ENCODE peak calls at places on chromosomes 1 and 21, in ten cellular contexts. One of them, this sample, is unnamed.

GRCh38 chr1:203521812-203522211 is 27.9 kb downstream of the OPTC start:
- DNase-seq in substantia nigra: no peak
- DNase-seq in stimulated activated CD4-positive, alpha-beta T cell treated with anti-CD3 and anti-CD28 coated beads, Interleukin-4, amount 100 ng/mL, for 48 hours: no peak
- DNase-seq in T-helper 1 cell: no peak
- DNase-seq in colonic mucosa: no peak
- DNase-seq in glutamatergic neuron: no peak
- DNase-seq in effector CD8-positive, alpha-beta T cell: no peak
- DNase-seq in putamen: no peak
- DNase-seq in thoracic aorta: no peak
- DNase-seq in activated effector memory CD4-positive, alpha-beta T cell treated with Interleukin-2 at 50 U/mL for 16 hours: no peak
- DNase-seq in this sample: no peak

GRCh38 chr1:62481681-62482080 is 44.8 kb downstream of the USP1 start:
- DNase-seq in substantia nigra: no peak
- DNase-seq in stimulated activated CD4-positive, alpha-beta T cell treated with anti-CD3 and anti-CD28 coated beads, Interleukin-4, amount 100 ng/mL, for 48 hours: no peak
- DNase-seq in T-helper 1 cell: no peak
- DNase-seq in colonic mucosa: no peak
- DNase-seq in glutamatergic neuron: no peak
- DNase-seq in effector CD8-positive, alpha-beta T cell: no peak
- DNase-seq in putamen: no peak
- DNase-seq in thoracic aorta: no peak
- DNase-seq in activated effector memory CD4-positive, alpha-beta T cell treated with Interleukin-2 at 50 U/mL for 16 hours: no peak
- DNase-seq in this sample: no peak

GRCh38 chr1:3640113-3640932 is 9.6 kb downstream of the WRAP73 start:
- DNase-seq in substantia nigra: no peak
- DNase-seq in stimulated activated CD4-positive, alpha-beta T cell treated with anti-CD3 and anti-CD28 coated beads, Interleukin-4, amount 100 ng/mL, for 48 hours: no peak
- DNase-seq in T-helper 1 cell: no peak
- DNase-seq in colonic mucosa: no peak
- DNase-seq in glutamatergic neuron: no peak
- DNase-seq in effector CD8-positive, alpha-beta T cell: no peak
- DNase-seq in putamen: no peak
- DNase-seq in thoracic aorta: no peak
- DNase-seq in activated effector memory CD4-positive, alpha-beta T cell treated with Interleukin-2 at 50 U/mL for 16 hours: no peak
- DNase-seq in this sample: no peak

GRCh38 chr1:80893140-80893539 is 907.6 kb upstream of the ADGRL2 start:
- DNase-seq in substantia nigra: no peak
- DNase-seq in stimulated activated CD4-positive, alpha-beta T cell treated with anti-CD3 and anti-CD28 coated beads, Interleukin-4, amount 100 ng/mL, for 48 hours: no peak
- DNase-seq in T-helper 1 cell: no peak
- DNase-seq in colonic mucosa: no peak
- DNase-seq in glutamatergic neuron: no peak
- DNase-seq in effector CD8-positive, alpha-beta T cell: no peak
- DNase-seq in putamen: no peak
- DNase-seq in thoracic aorta: no peak
- DNase-seq in activated effector memory CD4-positive, alpha-beta T cell treated with Interleukin-2 at 50 U/mL for 16 hours: no peak
- DNase-seq in this sample: no peak

GRCh38 chr1:1039145-1039910 is 19.4 kb downstream of the AGRN start:
- DNase-seq in substantia nigra: no peak
- DNase-seq in stimulated activated CD4-positive, alpha-beta T cell treated with anti-CD3 and anti-CD28 coated beads, Interleukin-4, amount 100 ng/mL, for 48 hours: no peak
- DNase-seq in T-helper 1 cell: peak
- DNase-seq in colonic mucosa: no peak
- DNase-seq in glutamatergic neuron: no peak
- DNase-seq in effector CD8-positive, alpha-beta T cell: no peak
- DNase-seq in putamen: no peak
- DNase-seq in thoracic aorta: no peak
- DNase-seq in activated effector memory CD4-positive, alpha-beta T cell treated with Interleukin-2 at 50 U/mL for 16 hours: no peak
- DNase-seq in this sample: no peak

GRCh38 chr1:39102537-39103320 is 76.6 kb downstream of the NDUFS5 start:
- DNase-seq in substantia nigra: peak
- DNase-seq in stimulated activated CD4-positive, alpha-beta T cell treated with anti-CD3 and anti-CD28 coated beads, Interleukin-4, amount 100 ng/mL, for 48 hours: no peak
- DNase-seq in T-helper 1 cell: peak
- DNase-seq in colonic mucosa: peak
- DNase-seq in glutamatergic neuron: no peak
- DNase-seq in effector CD8-positive, alpha-beta T cell: no peak
- DNase-seq in putamen: peak
- DNase-seq in thoracic aorta: no peak
- DNase-seq in activated effector memory CD4-positive, alpha-beta T cell treated with Interleukin-2 at 50 U/mL for 16 hours: no peak
- DNase-seq in this sample: peak

GRCh38 chr1:208054885-208055507 is 144.1 kb upstream of the CD34 start:
- DNase-seq in substantia nigra: no peak
- DNase-seq in stimulated activated CD4-positive, alpha-beta T cell treated with anti-CD3 and anti-CD28 coated beads, Interleukin-4, amount 100 ng/mL, for 48 hours: no peak
- DNase-seq in T-helper 1 cell: no peak
- DNase-seq in colonic mucosa: no peak
- DNase-seq in glutamatergic neuron: no peak
- DNase-seq in effector CD8-positive, alpha-beta T cell: no peak
- DNase-seq in putamen: no peak
- DNase-seq in thoracic aorta: no peak
- DNase-seq in activated effector memory CD4-positive, alpha-beta T cell treated with Interleukin-2 at 50 U/mL for 16 hours: no peak
- DNase-seq in this sample: no peak

GRCh38 chr1:921011-921837 is 2.5 kb upstream of the SAMD11 start:
- DNase-seq in substantia nigra: peak
- DNase-seq in stimulated activated CD4-positive, alpha-beta T cell treated with anti-CD3 and anti-CD28 coated beads, Interleukin-4, amount 100 ng/mL, for 48 hours: no peak
- DNase-seq in T-helper 1 cell: no peak
- DNase-seq in colonic mucosa: peak
- DNase-seq in glutamatergic neuron: peak
- DNase-seq in effector CD8-positive, alpha-beta T cell: no peak
- DNase-seq in putamen: peak
- DNase-seq in thoracic aorta: no peak
- DNase-seq in activated effector memory CD4-positive, alpha-beta T cell treated with Interleukin-2 at 50 U/mL for 16 hours: no peak
- DNase-seq in this sample: no peak

GRCh38 chr1:182397653-182398388 is 2.6 kb downstream of the TEDDM1 start:
- DNase-seq in substantia nigra: no peak
- DNase-seq in stimulated activated CD4-positive, alpha-beta T cell treated with anti-CD3 and anti-CD28 coated beads, Interleukin-4, amount 100 ng/mL, for 48 hours: no peak
- DNase-seq in T-helper 1 cell: no peak
- DNase-seq in colonic mucosa: no peak
- DNase-seq in glutamatergic neuron: no peak
- DNase-seq in effector CD8-positive, alpha-beta T cell: no peak
- DNase-seq in putamen: no peak
- DNase-seq in thoracic aorta: no peak
- DNase-seq in activated effector memory CD4-positive, alpha-beta T cell treated with Interleukin-2 at 50 U/mL for 16 hours: no peak
- DNase-seq in this sample: no peak

GRCh38 chr1:81876901-81877750 is 76.4 kb downstream of the ADGRL2 start:
- DNase-seq in substantia nigra: no peak
- DNase-seq in stimulated activated CD4-positive, alpha-beta T cell treated with anti-CD3 and anti-CD28 coated beads, Interleukin-4, amount 100 ng/mL, for 48 hours: no peak
- DNase-seq in T-helper 1 cell: no peak
- DNase-seq in colonic mucosa: no peak
- DNase-seq in glutamatergic neuron: no peak
- DNase-seq in effector CD8-positive, alpha-beta T cell: no peak
- DNase-seq in putamen: no peak
- DNase-seq in thoracic aorta: no peak
- DNase-seq in activated effector memory CD4-positive, alpha-beta T cell treated with Interleukin-2 at 50 U/mL for 16 hours: no peak
- DNase-seq in this sample: no peak

GRCh38 chr1:152013664-152014237 is 20.1 kb upstream of the S100A10 start:
- DNase-seq in substantia nigra: no peak
- DNase-seq in stimulated activated CD4-positive, alpha-beta T cell treated with anti-CD3 and anti-CD28 coated beads, Interleukin-4, amount 100 ng/mL, for 48 hours: no peak
- DNase-seq in T-helper 1 cell: peak
- DNase-seq in colonic mucosa: peak
- DNase-seq in glutamatergic neuron: peak
- DNase-seq in effector CD8-positive, alpha-beta T cell: no peak
- DNase-seq in putamen: no peak
- DNase-seq in thoracic aorta: no peak
- DNase-seq in activated effector memory CD4-positive, alpha-beta T cell treated with Interleukin-2 at 50 U/mL for 16 hours: no peak
- DNase-seq in this sample: peak

GRCh38 chr1:1630965-1631792 is 794 bp upstream of the MMP23B start:
- DNase-seq in substantia nigra: no peak
- DNase-seq in stimulated activated CD4-positive, alpha-beta T cell treated with anti-CD3 and anti-CD28 coated beads, Interleukin-4, amount 100 ng/mL, for 48 hours: no peak
- DNase-seq in T-helper 1 cell: no peak
- DNase-seq in colonic mucosa: peak
- DNase-seq in glutamatergic neuron: peak
- DNase-seq in effector CD8-positive, alpha-beta T cell: peak
- DNase-seq in putamen: no peak
- DNase-seq in thoracic aorta: no peak
- DNase-seq in activated effector memory CD4-positive, alpha-beta T cell treated with Interleukin-2 at 50 U/mL for 16 hours: no peak
- DNase-seq in this sample: peak

GRCh38 chr1:42320689-42321088 is 14.3 kb downstream of the FOXJ3 start:
- DNase-seq in substantia nigra: no peak
- DNase-seq in stimulated activated CD4-positive, alpha-beta T cell treated with anti-CD3 and anti-CD28 coated beads, Interleukin-4, amount 100 ng/mL, for 48 hours: no peak
- DNase-seq in T-helper 1 cell: no peak
- DNase-seq in colonic mucosa: no peak
- DNase-seq in glutamatergic neuron: no peak
- DNase-seq in effector CD8-positive, alpha-beta T cell: no peak
- DNase-seq in putamen: no peak
- DNase-seq in thoracic aorta: no peak
- DNase-seq in activated effector memory CD4-positive, alpha-beta T cell treated with Interleukin-2 at 50 U/mL for 16 hours: no peak
- DNase-seq in this sample: no peak

GRCh38 chr1:32470431-32470830 is 5.6 kb downstream of the ZBTB8B start:
- DNase-seq in substantia nigra: no peak
- DNase-seq in stimulated activated CD4-positive, alpha-beta T cell treated with anti-CD3 and anti-CD28 coated beads, Interleukin-4, amount 100 ng/mL, for 48 hours: no peak
- DNase-seq in T-helper 1 cell: no peak
- DNase-seq in colonic mucosa: no peak
- DNase-seq in glutamatergic neuron: no peak
- DNase-seq in effector CD8-positive, alpha-beta T cell: no peak
- DNase-seq in putamen: no peak
- DNase-seq in thoracic aorta: no peak
- DNase-seq in activated effector memory CD4-positive, alpha-beta T cell treated with Interleukin-2 at 50 U/mL for 16 hours: no peak
- DNase-seq in this sample: no peak

GRCh38 chr1:236168716-236169429 is 26.5 kb downstream of the GPR137B start:
- DNase-seq in substantia nigra: no peak
- DNase-seq in stimulated activated CD4-positive, alpha-beta T cell treated with anti-CD3 and anti-CD28 coated beads, Interleukin-4, amount 100 ng/mL, for 48 hours: no peak
- DNase-seq in T-helper 1 cell: peak
- DNase-seq in colonic mucosa: peak
- DNase-seq in glutamatergic neuron: no peak
- DNase-seq in effector CD8-positive, alpha-beta T cell: no peak
- DNase-seq in putamen: no peak
- DNase-seq in thoracic aorta: no peak
- DNase-seq in activated effector memory CD4-positive, alpha-beta T cell treated with Interleukin-2 at 50 U/mL for 16 hours: no peak
- DNase-seq in this sample: peak

GRCh38 chr1:54850082-54850730 is 36.8 kb downstream of the DHCR24 start:
- DNase-seq in substantia nigra: no peak
- DNase-seq in stimulated activated CD4-positive, alpha-beta T cell treated with anti-CD3 and anti-CD28 coated beads, Interleukin-4, amount 100 ng/mL, for 48 hours: no peak
- DNase-seq in T-helper 1 cell: no peak
- DNase-seq in colonic mucosa: no peak
- DNase-seq in glutamatergic neuron: no peak
- DNase-seq in effector CD8-positive, alpha-beta T cell: no peak
- DNase-seq in putamen: no peak
- DNase-seq in thoracic aorta: no peak
- DNase-seq in activated effector memory CD4-positive, alpha-beta T cell treated with Interleukin-2 at 50 U/mL for 16 hours: no peak
- DNase-seq in this sample: peak

GRCh38 chr1:42680921-42681683 is 1.1 kb upstream of the YBX1 start:
- DNase-seq in substantia nigra: no peak
- DNase-seq in stimulated activated CD4-positive, alpha-beta T cell treated with anti-CD3 and anti-CD28 coated beads, Interleukin-4, amount 100 ng/mL, for 48 hours: peak
- DNase-seq in T-helper 1 cell: peak
- DNase-seq in colonic mucosa: peak
- DNase-seq in glutamatergic neuron: no peak
- DNase-seq in effector CD8-positive, alpha-beta T cell: no peak
- DNase-seq in putamen: peak
- DNase-seq in thoracic aorta: no peak
- DNase-seq in activated effector memory CD4-positive, alpha-beta T cell treated with Interleukin-2 at 50 U/mL for 16 hours: no peak
- DNase-seq in this sample: no peak

GRCh38 chr1:101115112-101115511 is 89.5 kb upstream of the DPH5 start:
- DNase-seq in substantia nigra: no peak
- DNase-seq in stimulated activated CD4-positive, alpha-beta T cell treated with anti-CD3 and anti-CD28 coated beads, Interleukin-4, amount 100 ng/mL, for 48 hours: no peak
- DNase-seq in T-helper 1 cell: no peak
- DNase-seq in colonic mucosa: no peak
- DNase-seq in glutamatergic neuron: no peak
- DNase-seq in effector CD8-positive, alpha-beta T cell: no peak
- DNase-seq in putamen: no peak
- DNase-seq in thoracic aorta: no peak
- DNase-seq in activated effector memory CD4-positive, alpha-beta T cell treated with Interleukin-2 at 50 U/mL for 16 hours: no peak
- DNase-seq in this sample: no peak

GRCh38 chr1:156401175-156401574 is 32.2 kb downstream of the RHBG start:
- DNase-seq in substantia nigra: no peak
- DNase-seq in stimulated activated CD4-positive, alpha-beta T cell treated with anti-CD3 and anti-CD28 coated beads, Interleukin-4, amount 100 ng/mL, for 48 hours: no peak
- DNase-seq in T-helper 1 cell: no peak
- DNase-seq in colonic mucosa: no peak
- DNase-seq in glutamatergic neuron: no peak
- DNase-seq in effector CD8-positive, alpha-beta T cell: no peak
- DNase-seq in putamen: no peak
- DNase-seq in thoracic aorta: no peak
- DNase-seq in activated effector memory CD4-positive, alpha-beta T cell treated with Interleukin-2 at 50 U/mL for 16 hours: no peak
- DNase-seq in this sample: no peak

GRCh38 chr21:46610018-46610701 is 5.3 kb upstream of the S100B start:
- DNase-seq in substantia nigra: no peak
- DNase-seq in stimulated activated CD4-positive, alpha-beta T cell treated with anti-CD3 and anti-CD28 coated beads, Interleukin-4, amount 100 ng/mL, for 48 hours: no peak
- DNase-seq in T-helper 1 cell: no peak
- DNase-seq in colonic mucosa: no peak
- DNase-seq in glutamatergic neuron: no peak
- DNase-seq in effector CD8-positive, alpha-beta T cell: no peak
- DNase-seq in putamen: no peak
- DNase-seq in thoracic aorta: no peak
- DNase-seq in activated effector memory CD4-positive, alpha-beta T cell treated with Interleukin-2 at 50 U/mL for 16 hours: no peak
- DNase-seq in this sample: no peak

GRCh38 chr1:182897696-182898095 is 55.3 kb downstream of the SHCBP1L start:
- DNase-seq in substantia nigra: no peak
- DNase-seq in stimulated activated CD4-positive, alpha-beta T cell treated with anti-CD3 and anti-CD28 coated beads, Interleukin-4, amount 100 ng/mL, for 48 hours: no peak
- DNase-seq in T-helper 1 cell: no peak
- DNase-seq in colonic mucosa: no peak
- DNase-seq in glutamatergic neuron: no peak
- DNase-seq in effector CD8-positive, alpha-beta T cell: no peak
- DNase-seq in putamen: no peak
- DNase-seq in thoracic aorta: no peak
- DNase-seq in activated effector memory CD4-positive, alpha-beta T cell treated with Interleukin-2 at 50 U/mL for 16 hours: no peak
- DNase-seq in this sample: no peak

This sample was measured in lower leg skin.